ENCODE peak calls at places on chromosomes 1 and 21, in six cellular contexts. U is K562, O is GM23338, I is H1, X is WTC11, N is HepG2. D is an unnamed sample.

GRCh38 chr1:230072296-230072695 is 5.3 kb downstream of the GALNT2 start:
- DNase-seq in O (no peak), N (no peak), I (peak; percentile 26), X (no peak), U (no peak), D (no peak)

GRCh38 chr1:48794815-48795214 is 18.1 kb upstream of the BEND5 start:
- DNase-seq in I (no peak), O (no peak), X (no peak), U (no peak), N (no peak), D (no peak)

GRCh38 chr1:151238467-151238739 is 16.1 kb upstream of the PSMD4 start:
- DNase-seq in O (no peak), I (no peak), X (no peak), N (no peak), U (no peak), D (no peak)

GRCh38 chr1:2275796-2276536 is 47.8 kb downstream of the SKI start:
- DNase-seq in X (no peak), U (no peak), O (no peak), I (no peak), N (no peak), D (no peak)

GRCh38 chr1:22048351-22049192 is 3.9 kb upstream of the CDC42 start:
- DNase-seq in I (no peak), X (no peak), U (peak; percentile 88), O (peak; percentile 37), N (peak; percentile 85), D (peak; percentile 75)

GRCh38 chr21:42484966-42485365 is 11.1 kb downstream of the RSPH1 start:
- DNase-seq in I (no peak), N (no peak), X (no peak), O (no peak), U (no peak), D (no peak)

GRCh38 chr1:225653463-225654276 is 747 bp upstream of the ENAH start:
- DNase-seq in I (peak; percentile 81), X (peak; percentile 56), U (no peak), N (peak; percentile 45), O (peak; percentile 61), D (no peak)

GRCh38 chr1:96362623-96363022 is 359.0 kb upstream of the PTBP2 start:
- DNase-seq in X (no peak), O (no peak), N (peak; percentile 31), U (no peak), I (no peak), D (no peak)

GRCh38 chr1:62426238-62426637 is 10.6 kb upstream of the USP1 start:
- DNase-seq in X (no peak), I (no peak), O (no peak), N (no peak), U (no peak), D (no peak)

GRCh38 chr1:174023438-174023837 is 1.3 kb upstream of the RC3H1 start:
- DNase-seq in O (peak; percentile 74), X (no peak), N (no peak), U (no peak), I (no peak), D (no peak)

GRCh38 chr1:80447533-80447932 is 1353.2 kb upstream of the ADGRL2 start:
- DNase-seq in X (no peak), U (no peak), N (no peak), O (no peak), I (no peak), D (no peak)

GRCh38 chr21:35138665-35139381 is 89.7 kb upstream of the RUNX1 start:
- DNase-seq in X (no peak), O (peak; percentile 8), N (no peak), I (no peak), U (peak; percentile 33), D (no peak)

GRCh38 chr1:200737647-200738296 is 921 bp upstream of the CAMSAP2 start:
- DNase-seq in X (no peak), O (peak; percentile 8), I (no peak), N (no peak), U (no peak), D (no peak)

GRCh38 chr1:183887826-183888819 is 83.2 kb downstream of the RGL1 start:
- DNase-seq in N (no peak), I (no peak), O (no peak), X (no peak), U (no peak), D (no peak)

GRCh38 chr1:201072149-201072548 is 40.1 kb downstream of the CACNA1S start:
- DNase-seq in I (no peak), X (no peak), O (no peak), N (no peak), U (no peak), D (no peak)

GRCh38 chr1:84712288-84712874 is 22.1 kb upstream of the SSX2IP start:
- DNase-seq in X (no peak), O (no peak), I (no peak), U (no peak), N (no peak), D (no peak)

GRCh38 chr1:9438431-9439073 is 100.7 kb upstream of the SLC25A33 start:
- DNase-seq in U (no peak), O (no peak), I (no peak), N (peak; percentile 91), X (no peak), D (no peak)

GRCh38 chr1:225695578-225696332 is 42.8 kb upstream of the ENAH start:
- DNase-seq in N (peak; percentile 58), I (no peak), U (no peak), X (no peak), O (no peak), D (no peak)

GRCh38 chr1:31701137-31701736 is 2.6 kb downstream of the COL16A1 start:
- DNase-seq in U (peak; percentile 83), O (no peak), X (no peak), I (no peak), N (peak; percentile 97), D (no peak)

GRCh38 chr1:4935807-4936206 is 281.4 kb downstream of the AJAP1 start:
- DNase-seq in U (no peak), I (no peak), N (no peak), O (no peak), X (no peak), D (no peak)

GRCh38 chr1:66436378-66437135 is 97.4 kb upstream of the SGIP1 start:
- DNase-seq in I (no peak), X (no peak), O (peak; percentile 43), N (no peak), U (no peak), D (peak; percentile 44)

GRCh38 chr21:15840406-15840805 is 110.6 kb downstream of the USP25 start:
- DNase-seq in N (no peak), I (no peak), X (no peak), O (no peak), U (no peak), D (no peak)

GRCh38 chr1:3902111-3902511 is 2.0 kb upstream of the C1orf174 start:
- DNase-seq in I (no peak), N (no peak), X (no peak), O (no peak), U (no peak), D (no peak)

GRCh38 chr1:228884615-228885566 is 149.6 kb downstream of the RHOU start:
- DNase-seq in O (no peak), X (no peak), U (no peak), N (peak; percentile 85), I (no peak), D (no peak)

GRCh38 chr1:147717051-147717705 is 43.2 kb downstream of the GJA5 start:
- DNase-seq in U (no peak), X (no peak), I (no peak), O (no peak), N (peak; percentile 87), D (no peak)

GRCh38 chr1:59693431-59693830 is 121.3 kb upstream of the HOOK1 start:
- DNase-seq in I (no peak), X (no peak), O (no peak), N (no peak), U (no peak), D (no peak)

GRCh38 chr1:93537404-93537803 is 89.5 kb downstream of the FNBP1L start:
- DNase-seq in U (no peak), O (no peak), I (no peak), N (no peak), X (no peak), D (no peak)
- TF ChIP-seq CREB1 in U (no peak), O (no peak), I (no peak), N (no peak), X (no peak), D (no peak)

GRCh38 chr1:24715658-24716057 is 29.6 kb upstream of the CLIC4 start:
- DNase-seq in X (no peak), I (no peak), N (no peak), U (peak; percentile 5), O (no peak), D (no peak)
- TF ChIP-seq CREB1 in X (no peak), I (no peak), N (no peak), U (no peak), O (no peak), D (no peak)

DNA sequence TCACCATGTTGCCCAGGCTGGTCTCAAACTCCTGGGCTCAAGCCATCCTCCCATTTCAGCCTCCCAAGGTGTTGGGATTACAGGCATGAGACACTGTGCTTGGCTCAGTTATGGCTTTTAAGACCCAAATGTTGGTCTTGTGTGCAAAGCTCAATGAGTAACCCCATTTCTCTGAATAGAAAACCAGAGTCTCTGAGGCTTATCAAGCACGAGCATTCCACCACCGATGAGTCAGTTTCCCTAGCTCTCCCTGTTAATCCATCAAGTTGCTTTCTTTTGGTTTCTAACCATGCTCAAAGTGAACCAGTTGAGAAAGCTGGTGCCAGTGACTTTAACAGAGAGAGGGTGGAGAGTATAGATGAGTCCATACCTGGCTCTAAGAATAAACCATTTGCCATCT is 350.9 kb upstream of the ADGRL2 start:
- DNase-seq in O (no peak), I (no peak), X (no peak), N (no peak), U (no peak), D (no peak)
- TF ChIP-seq CREB1 in O (no peak), I (no peak), X (no peak), N (no peak), U (no peak), D (no peak)

DNA sequence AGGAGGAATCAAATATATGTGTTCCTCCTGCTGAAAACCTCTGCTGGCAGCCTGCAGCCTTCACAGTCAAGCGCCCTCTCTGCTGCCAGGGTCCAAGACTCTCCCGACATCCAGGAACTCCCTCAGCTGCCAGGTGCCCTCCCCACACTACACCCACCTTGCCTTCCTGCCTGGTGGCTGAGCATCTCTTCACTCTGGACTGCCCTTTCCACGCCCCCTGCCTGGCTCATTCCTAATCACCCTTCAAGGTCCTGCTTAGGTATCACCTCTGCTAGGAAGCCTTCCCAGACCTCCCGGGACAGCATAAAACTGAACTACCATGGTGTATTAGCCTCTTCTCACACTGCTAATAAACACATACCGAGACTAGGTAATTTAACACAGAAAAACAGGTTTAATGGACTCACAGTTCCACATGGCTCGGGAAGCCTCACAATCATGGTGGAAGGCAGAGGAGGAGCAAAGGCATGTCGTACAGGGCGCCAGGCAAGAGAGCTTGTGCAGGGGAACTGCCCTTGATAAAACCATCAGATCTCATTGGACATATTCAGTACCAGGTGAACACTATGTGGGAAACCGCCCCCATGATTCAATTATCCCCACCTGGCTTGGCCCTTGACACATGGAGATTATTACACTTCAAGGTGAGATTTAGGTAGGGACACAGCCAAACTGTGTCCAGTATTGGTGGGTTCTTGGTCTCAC is 15.3 kb downstream of the LDLRAD1 start:
- DNase-seq in X (no peak), O (no peak), N (no peak), U (no peak), I (no peak), D (no peak)
- TF ChIP-seq CREB1 in X (no peak), O (no peak), N (no peak), U (no peak), I (no peak), D (no peak)

D was measured in GM12878.